ENCODE peak calls at places on chromosomes 7 and 10, in six cellular contexts. A is foreskin keratinocyte, F is fibroblast of lung, H is heart left ventricle, K is suprapubic skin, B is psoas muscle. V is an unnamed sample. For H3K4me1 and H3K27me3, the result is how much of the 10 kb centered on the place peaks cover.

GRCh38 chr7:128932862-128933821 is 4.6 kb upstream of the IRF5 start:
- DNase-seq in F (no peak), K (peak), A (no peak), B (no peak), H (no peak), V (peak)

GRCh38 chr10:35422236-35422635 is 85.9 kb downstream of the CCNY start:
- DNase-seq in K (no peak), F (no peak), A (no peak), B (no peak), H (no peak), V (no peak)

GRCh38 chr7:150746931-150747330 is 9.7 kb downstream of the GIMAP5 start:
- DNase-seq in B (no peak), A (no peak), F (no peak), K (no peak), H (no peak), V (no peak)

GRCh38 chr7:43721193-43721806 is 8.0 kb downstream of the COA1 start:
- DNase-seq in H (no peak), B (no peak), A (peak), K (no peak), F (peak), V (peak)

GRCh38 chr7:358352-358751 is 68.4 kb downstream of the FOXL3 start:
- DNase-seq in H (no peak), K (no peak), A (no peak), B (no peak), F (no peak), V (no peak)

GRCh38 chr10:110560012-110560411 is 7.5 kb upstream of the SMC3 start:
- DNase-seq in B (no peak), A (no peak), H (no peak), F (no peak), K (no peak), V (no peak)

GRCh38 chr7:72751978-72752377 is 76.0 kb downstream of the TYW1B start:
- DNase-seq in F (no peak), B (no peak), K (no peak), A (no peak), H (no peak), V (no peak)

GRCh38 chr7:98119257-98119918 is 12.7 kb downstream of the LMTK2 start:
- DNase-seq in H (no peak), K (no peak), F (peak), A (peak), B (no peak), V (no peak)

GRCh38 chr10:12463459-12463838 is 114.1 kb downstream of the CAMK1D start:
- DNase-seq in F (no peak), A (no peak), H (no peak), B (no peak), K (no peak), V (no peak)

GRCh38 chr10:25556457-25556856 is 377.6 kb upstream of the MYO3A start:
- DNase-seq in B (no peak), K (no peak), H (no peak), A (peak), F (no peak), V (no peak)

GRCh38 chr7:95660023-95660434 is 63.7 kb upstream of the PDK4 start:
- DNase-seq in F (peak), B (no peak), H (no peak), A (no peak), K (no peak), V (no peak)

GRCh38 chr10:72124984-72125383 is 36.6 kb upstream of the SPOCK2 start:
- DNase-seq in B (no peak), A (no peak), F (peak), H (no peak), K (no peak), V (no peak)

GRCh38 chr7:96127746-96128145 is 194.2 kb downstream of the SLC25A13 start:
- DNase-seq in K (no peak), F (no peak), H (no peak), B (no peak), A (no peak), V (no peak)

GRCh38 chr10:58696736-58697135 is 184.1 kb downstream of the BICC1 start:
- DNase-seq in F (no peak), H (no peak), A (no peak), K (no peak), B (no peak), V (no peak)

GRCh38 chr10:79358811-79359210 is 11.5 kb downstream of the PPIF start:
- DNase-seq in K (peak), B (no peak), A (no peak), F (no peak), H (no peak), V (no peak)

GRCh38 chr10:84074521-84074920 is 64.8 kb upstream of the GHITM start:
- DNase-seq in H (no peak), B (no peak), F (no peak), A (no peak), K (no peak), V (no peak)

GRCh38 chr7:77887567-77887966 is 89.0 kb downstream of the PHTF2 start:
- DNase-seq in K (no peak), F (peak), A (peak), B (no peak), H (no peak), V (no peak)

GRCh38 chr7:34655384-34655783 is 2.6 kb upstream of the NPSR1 start:
- DNase-seq in H (no peak), K (no peak), B (no peak), A (no peak), F (no peak), V (no peak)

GRCh38 chr7:139648941-139649425 is 125.5 kb downstream of the CLEC2L start:
- DNase-seq in A (no peak), B (peak), H (peak), F (no peak), K (no peak), V (peak)

GRCh38 chr7:132882714-132883428 is 199.0 kb downstream of the CHCHD3 start:
- DNase-seq in F (no peak), K (no peak), B (no peak), H (no peak), A (no peak), V (no peak)

GRCh38 chr10:69696073-69696731 is 66.2 kb downstream of the FAM241B start:
- DNase-seq in F (peak), B (no peak), H (no peak), A (peak), K (no peak), V (no peak)

GRCh38 chr7:130108809-130109208 is 38.5 kb downstream of the KLHDC10 start:
- DNase-seq in H (no peak), F (no peak), K (no peak), B (no peak), A (no peak), V (no peak)

GRCh38 chr10:92242910-92243671 is 47.8 kb downstream of the CPEB3 start:
- DNase-seq in A (peak), B (peak), F (peak), H (no peak), K (no peak), V (peak)

GRCh38 chr10:91797874-91798735 is at the start of gene TNKS2:
- DNase-seq in B (peak), H (peak), F (peak), A (peak), K (peak), V (peak)

GRCh38 chr7:28409716-28410627 is 2.3 kb upstream of the CREB5 start:
- DNase-seq in K (no peak), A (no peak), H (peak), B (peak), F (peak), V (no peak)

GRCh38 chr7:43362652-43363428 is 220.1 kb upstream of the STK17A start:
- DNase-seq in A (peak), B (peak), F (peak), H (peak), K (no peak), V (no peak)

GRCh38 chr10:132711618-132712051 is 74.3 kb downstream of the NKX6-2 start:
- DNase-seq in K (peak), B (no peak), H (peak), F (no peak), A (no peak), V (no peak)

GRCh38 chr10:43943825-43944360 is 295.2 kb upstream of the ZNF32 start:
- DNase-seq in B (no peak), A (no peak), F (no peak), K (peak), H (no peak), V (no peak)
- H3K4me1 ChIP-seq in B (under half), A (under half), F (under half), K (under half), H (under half), V (under half)

GRCh38 chr7:35785250-35785649 is 15.6 kb upstream of the SEPTIN7 start:
- DNase-seq in H (no peak), F (no peak), B (no peak), A (no peak), K (no peak), V (no peak)
- H3K27ac ChIP-seq in H (no peak), F (no peak), B (no peak), A (no peak), K (no peak), V (no peak)

DNA sequence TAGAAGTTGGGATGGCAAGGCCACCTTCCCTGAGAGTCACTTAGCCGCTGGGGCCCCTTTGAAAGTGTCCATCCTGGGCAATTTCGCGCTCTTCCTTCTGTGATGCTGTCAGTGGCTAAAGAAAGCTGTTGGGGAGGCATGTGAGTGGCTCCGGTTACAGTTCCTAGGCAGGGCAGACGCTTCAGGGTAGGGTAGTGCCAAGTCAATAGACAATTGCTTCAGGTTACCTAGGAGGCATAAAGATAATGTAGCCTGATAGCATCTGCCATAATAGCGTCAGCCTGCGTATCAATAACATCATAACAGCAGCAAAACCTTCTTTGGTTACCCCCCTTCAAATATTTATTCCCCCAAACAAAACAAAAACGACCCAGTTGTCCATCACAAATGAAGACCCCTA is at the start of gene FAM107B:
- DNase-seq in H (no peak), F (no peak), K (no peak), A (no peak), B (no peak), V (no peak)
- H3K27me3 ChIP-seq in H (under half), F (under half), K (under half), A (under half), B (under half), V (under half)

DNA sequence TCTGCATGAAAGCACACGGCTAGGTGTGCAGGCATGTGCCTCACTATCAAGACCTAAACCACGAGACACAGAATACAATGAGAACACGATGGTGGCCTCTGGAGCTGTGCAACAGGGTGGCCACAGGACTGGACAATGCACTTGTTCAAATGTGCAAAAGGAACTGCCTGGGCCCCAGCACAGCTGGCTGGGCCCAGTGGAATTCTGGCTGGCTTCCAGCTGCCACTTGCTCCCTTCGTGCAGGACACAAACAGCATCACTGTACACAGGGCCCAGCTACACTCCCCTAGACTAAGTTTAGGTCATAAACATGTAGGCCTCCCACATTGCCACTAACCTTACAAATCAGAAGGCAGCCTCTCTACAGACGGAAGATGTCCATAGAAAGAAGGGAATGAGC is 23.4 kb downstream of the DOCK4 start:
- DNase-seq in A (no peak), K (no peak), B (peak), H (peak), F (no peak), V (no peak)
- H3K4me1 ChIP-seq in A (under half), K (under half), B (half or more), H (under half), F (under half), V (under half)

GRCh38 chr7:13727279-13727678 is 262.2 kb downstream of the ETV1 start:
- DNase-seq in B (no peak), F (no peak), H (no peak), A (no peak), K (no peak), V (no peak)

GRCh38 chr7:13725591-13725990 is 263.9 kb downstream of the ETV1 start:
- DNase-seq in F (peak), H (no peak), K (no peak), A (no peak), B (no peak), V (no peak)

DNA sequence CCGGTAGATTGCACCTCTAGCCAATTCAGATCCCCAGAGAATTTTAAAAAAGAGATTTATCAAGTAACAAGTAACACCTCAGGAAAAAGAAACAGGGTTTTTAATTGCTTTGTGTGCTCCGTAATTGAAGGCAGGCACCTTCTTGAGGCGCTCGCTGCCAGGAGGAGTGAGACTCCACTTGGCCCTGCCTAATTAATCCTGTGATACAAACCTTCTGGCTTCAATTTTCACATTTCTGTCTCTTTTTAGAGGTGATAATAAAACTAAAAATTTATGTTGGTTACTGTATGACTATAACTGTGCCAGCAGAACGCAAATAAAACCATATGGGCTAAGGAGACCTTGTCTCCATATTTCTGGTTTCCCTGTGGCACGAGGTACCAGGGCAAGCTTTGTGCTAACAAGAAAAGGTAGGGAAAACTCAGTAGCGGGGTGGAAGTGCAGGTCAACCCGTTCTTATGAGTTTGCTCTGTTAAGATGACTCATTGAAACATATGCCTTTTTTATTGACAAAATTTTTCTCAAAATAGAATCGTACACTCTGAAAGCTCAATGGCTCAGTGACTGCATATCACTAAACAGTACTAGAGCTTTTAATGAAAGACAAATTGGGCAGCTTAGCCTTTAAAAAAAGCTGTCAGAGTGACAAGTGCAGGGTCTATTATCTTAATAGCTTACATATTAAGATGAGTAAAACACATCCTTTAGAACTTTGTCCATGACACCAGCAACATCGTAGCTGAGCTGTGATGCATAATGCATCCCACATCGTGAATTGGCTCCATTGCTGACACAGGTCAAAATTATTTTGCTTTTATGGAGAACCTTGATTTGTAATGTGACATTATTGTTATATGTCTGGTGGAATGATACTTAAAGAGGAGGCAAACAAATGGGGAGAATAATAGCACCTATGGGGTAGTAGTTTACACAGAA is 264.6 kb downstream of the ETV1 start:
- DNase-seq in H (no peak), F (no peak), K (no peak), A (no peak), B (no peak), V (no peak)
- H3K27ac ChIP-seq in H (no peak), F (no peak), K (no peak), A (no peak), B (no peak), V (no peak)

GRCh38 chr7:70679666-70680065 is 452.3 kb upstream of the GALNT17 start:
- DNase-seq in K (no peak), A (no peak), H (no peak), F (no peak), B (no peak), V (no peak)

GRCh38 chr7:70684173-70684572 is 447.8 kb upstream of the GALNT17 start:
- DNase-seq in B (no peak), K (no peak), A (no peak), H (no peak), F (no peak), V (no peak)

GRCh38 chr7:70678621-70679251 is 453.2 kb upstream of the GALNT17 start:
- DNase-seq in H (no peak), B (no peak), A (peak), F (peak), K (no peak), V (no peak)

GRCh38 chr7:70681847-70682350 is 450.0 kb upstream of the GALNT17 start:
- DNase-seq in H (no peak), B (no peak), K (no peak), F (no peak), A (no peak), V (no peak)

GRCh38 chr7:70681111-70681846 is 450.7 kb upstream of the GALNT17 start:
- DNase-seq in K (no peak), B (no peak), F (no peak), A (no peak), H (no peak), V (no peak)
- H3K27me3 ChIP-seq in K (under half), B (under half), F (under half), A (under half), H (under half), V (under half)

V was measured in CD4-positive, alpha-beta memory T cell.